ENCODE peak calls at places on chromosomes 11 and 22, in nine cellular contexts. One of them, this sample, is unnamed.
A peak's percentile ranks its signal among the peaks of the same experiment; 100 is the strongest.

GRCh38 chr11:10117709-10118341 is 176.2 kb downstream of the SBF2 start:
- DNase-seq in HepG2: peak; percentile 7
- DNase-seq in fibroblast of villous mesenchyme: peak; percentile 54
- DNase-seq in DMS 273 treated with DMSO at 0.1 percent for 48 hours: no peak
- DNase-seq in dermis blood vessel endothelial cell: peak; percentile 48
- DNase-seq in activated CD4-positive, alpha-beta T cell treated with anti-CD3 and anti-CD28 coated beads for 4 hours: no peak
- DNase-seq in AG08396: no peak
- DNase-seq in stimulated activated CD8-positive, alpha-beta memory T cell treated with anti-CD3 and anti-CD28 coated beads, Interleukin-4, amount 100 ng/mL, for 4 hours: no peak
- DNase-seq in COR-L47: no peak
- DNase-seq in this sample: no peak

GRCh38 chr11:30143098-30143705 is 87.6 kb upstream of the FSHB start:
- DNase-seq in dermis blood vessel endothelial cell: peak; percentile 63
- DNase-seq in fibroblast of villous mesenchyme: peak; percentile 5
- DNase-seq in AG08396: peak; percentile 18
- DNase-seq in HepG2: peak; percentile 25
- DNase-seq in activated CD4-positive, alpha-beta T cell treated with anti-CD3 and anti-CD28 coated beads for 4 hours: peak; percentile 1
- DNase-seq in COR-L47: peak; percentile 12
- DNase-seq in DMS 273 treated with DMSO at 0.1 percent for 48 hours: no peak
- DNase-seq in stimulated activated CD8-positive, alpha-beta memory T cell treated with anti-CD3 and anti-CD28 coated beads, Interleukin-4, amount 100 ng/mL, for 4 hours: no peak
- DNase-seq in this sample: peak; percentile 11

GRCh38 chr11:64602466-64603070 is 11.5 kb downstream of the SLC22A12 start:
- DNase-seq in stimulated activated CD8-positive, alpha-beta memory T cell treated with anti-CD3 and anti-CD28 coated beads, Interleukin-4, amount 100 ng/mL, for 4 hours: no peak
- DNase-seq in COR-L47: no peak
- DNase-seq in fibroblast of villous mesenchyme: no peak
- DNase-seq in HepG2: no peak
- DNase-seq in dermis blood vessel endothelial cell: no peak
- DNase-seq in DMS 273 treated with DMSO at 0.1 percent for 48 hours: no peak
- DNase-seq in activated CD4-positive, alpha-beta T cell treated with anti-CD3 and anti-CD28 coated beads for 4 hours: no peak
- DNase-seq in AG08396: no peak
- DNase-seq in this sample: no peak

GRCh38 chr11:70068950-70069349 is 9.2 kb upstream of the ANO1 start:
- DNase-seq in HepG2: no peak
- DNase-seq in COR-L47: no peak
- DNase-seq in activated CD4-positive, alpha-beta T cell treated with anti-CD3 and anti-CD28 coated beads for 4 hours: no peak
- DNase-seq in DMS 273 treated with DMSO at 0.1 percent for 48 hours: no peak
- DNase-seq in AG08396: no peak
- DNase-seq in fibroblast of villous mesenchyme: no peak
- DNase-seq in stimulated activated CD8-positive, alpha-beta memory T cell treated with anti-CD3 and anti-CD28 coated beads, Interleukin-4, amount 100 ng/mL, for 4 hours: no peak
- DNase-seq in dermis blood vessel endothelial cell: no peak
- DNase-seq in this sample: no peak

GRCh38 chr11:76318744-76319384 is 62.1 kb downstream of the THAP12 start:
- DNase-seq in DMS 273 treated with DMSO at 0.1 percent for 48 hours: no peak
- DNase-seq in dermis blood vessel endothelial cell: peak; percentile 89
- DNase-seq in COR-L47: peak; percentile 70
- DNase-seq in stimulated activated CD8-positive, alpha-beta memory T cell treated with anti-CD3 and anti-CD28 coated beads, Interleukin-4, amount 100 ng/mL, for 4 hours: peak; percentile 60
- DNase-seq in AG08396: peak; percentile 86
- DNase-seq in HepG2: peak; percentile 64
- DNase-seq in activated CD4-positive, alpha-beta T cell treated with anti-CD3 and anti-CD28 coated beads for 4 hours: peak; percentile 88
- DNase-seq in fibroblast of villous mesenchyme: peak; percentile 75
- DNase-seq in this sample: peak; percentile 84

GRCh38 chr11:11400635-11401232 is 47.7 kb upstream of the CSNK2A3 start:
- DNase-seq in HepG2: peak; percentile 12
- DNase-seq in stimulated activated CD8-positive, alpha-beta memory T cell treated with anti-CD3 and anti-CD28 coated beads, Interleukin-4, amount 100 ng/mL, for 4 hours: no peak
- DNase-seq in dermis blood vessel endothelial cell: peak; percentile 43
- DNase-seq in fibroblast of villous mesenchyme: no peak
- DNase-seq in activated CD4-positive, alpha-beta T cell treated with anti-CD3 and anti-CD28 coated beads for 4 hours: no peak
- DNase-seq in AG08396: no peak
- DNase-seq in COR-L47: no peak
- DNase-seq in DMS 273 treated with DMSO at 0.1 percent for 48 hours: no peak
- DNase-seq in this sample: no peak

GRCh38 chr22:49765951-49766350 is 61.7 kb downstream of the BRD1 start:
- DNase-seq in COR-L47: no peak
- DNase-seq in activated CD4-positive, alpha-beta T cell treated with anti-CD3 and anti-CD28 coated beads for 4 hours: no peak
- DNase-seq in HepG2: no peak
- DNase-seq in dermis blood vessel endothelial cell: no peak
- DNase-seq in AG08396: no peak
- DNase-seq in fibroblast of villous mesenchyme: no peak
- DNase-seq in DMS 273 treated with DMSO at 0.1 percent for 48 hours: no peak
- DNase-seq in stimulated activated CD8-positive, alpha-beta memory T cell treated with anti-CD3 and anti-CD28 coated beads, Interleukin-4, amount 100 ng/mL, for 4 hours: no peak
- DNase-seq in this sample: no peak

GRCh38 chr22:22037229-22037628 is 54.6 kb upstream of the TOP3B start:
- DNase-seq in dermis blood vessel endothelial cell: peak; percentile 51
- DNase-seq in AG08396: no peak
- DNase-seq in activated CD4-positive, alpha-beta T cell treated with anti-CD3 and anti-CD28 coated beads for 4 hours: no peak
- DNase-seq in DMS 273 treated with DMSO at 0.1 percent for 48 hours: no peak
- DNase-seq in COR-L47: no peak
- DNase-seq in stimulated activated CD8-positive, alpha-beta memory T cell treated with anti-CD3 and anti-CD28 coated beads, Interleukin-4, amount 100 ng/mL, for 4 hours: no peak
- DNase-seq in fibroblast of villous mesenchyme: no peak
- DNase-seq in HepG2: no peak
- DNase-seq in this sample: no peak

GRCh38 chr22:20256562-20257473 is 11.3 kb downstream of the RTN4R start:
- DNase-seq in DMS 273 treated with DMSO at 0.1 percent for 48 hours: no peak
- DNase-seq in COR-L47: no peak
- DNase-seq in activated CD4-positive, alpha-beta T cell treated with anti-CD3 and anti-CD28 coated beads for 4 hours: no peak
- DNase-seq in dermis blood vessel endothelial cell: no peak
- DNase-seq in AG08396: no peak
- DNase-seq in stimulated activated CD8-positive, alpha-beta memory T cell treated with anti-CD3 and anti-CD28 coated beads, Interleukin-4, amount 100 ng/mL, for 4 hours: no peak
- DNase-seq in fibroblast of villous mesenchyme: no peak
- DNase-seq in HepG2: no peak
- DNase-seq in this sample: no peak

GRCh38 chr11:67031791-67032561 is 9.0 kb downstream of the SYT12 start:
- DNase-seq in COR-L47: no peak
- DNase-seq in DMS 273 treated with DMSO at 0.1 percent for 48 hours: no peak
- DNase-seq in HepG2: no peak
- DNase-seq in activated CD4-positive, alpha-beta T cell treated with anti-CD3 and anti-CD28 coated beads for 4 hours: no peak
- DNase-seq in dermis blood vessel endothelial cell: no peak
- DNase-seq in fibroblast of villous mesenchyme: peak; percentile 59
- DNase-seq in stimulated activated CD8-positive, alpha-beta memory T cell treated with anti-CD3 and anti-CD28 coated beads, Interleukin-4, amount 100 ng/mL, for 4 hours: no peak
- DNase-seq in AG08396: no peak
- DNase-seq in this sample: no peak

GRCh38 chr11:75270896-75271415 is 30.4 kb downstream of the TPBGL start:
- DNase-seq in COR-L47: peak; percentile 7
- DNase-seq in HepG2: no peak
- DNase-seq in activated CD4-positive, alpha-beta T cell treated with anti-CD3 and anti-CD28 coated beads for 4 hours: peak; percentile 27
- DNase-seq in AG08396: peak; percentile 44
- DNase-seq in DMS 273 treated with DMSO at 0.1 percent for 48 hours: no peak
- DNase-seq in dermis blood vessel endothelial cell: peak; percentile 26
- DNase-seq in stimulated activated CD8-positive, alpha-beta memory T cell treated with anti-CD3 and anti-CD28 coated beads, Interleukin-4, amount 100 ng/mL, for 4 hours: no peak
- DNase-seq in fibroblast of villous mesenchyme: peak; percentile 20
- DNase-seq in this sample: no peak

GRCh38 chr22:44611880-44612496 is 90.0 kb upstream of the PRR5 start:
- DNase-seq in HepG2: no peak
- DNase-seq in activated CD4-positive, alpha-beta T cell treated with anti-CD3 and anti-CD28 coated beads for 4 hours: no peak
- DNase-seq in dermis blood vessel endothelial cell: no peak
- DNase-seq in stimulated activated CD8-positive, alpha-beta memory T cell treated with anti-CD3 and anti-CD28 coated beads, Interleukin-4, amount 100 ng/mL, for 4 hours: no peak
- DNase-seq in DMS 273 treated with DMSO at 0.1 percent for 48 hours: no peak
- DNase-seq in fibroblast of villous mesenchyme: no peak
- DNase-seq in AG08396: no peak
- DNase-seq in COR-L47: no peak
- DNase-seq in this sample: no peak

GRCh38 chr11:12552677-12553076 is 121.5 kb upstream of the TEAD1 start:
- DNase-seq in dermis blood vessel endothelial cell: no peak
- DNase-seq in HepG2: no peak
- DNase-seq in stimulated activated CD8-positive, alpha-beta memory T cell treated with anti-CD3 and anti-CD28 coated beads, Interleukin-4, amount 100 ng/mL, for 4 hours: no peak
- DNase-seq in COR-L47: no peak
- DNase-seq in DMS 273 treated with DMSO at 0.1 percent for 48 hours: no peak
- DNase-seq in AG08396: peak; percentile 57
- DNase-seq in fibroblast of villous mesenchyme: peak; percentile 83
- DNase-seq in activated CD4-positive, alpha-beta T cell treated with anti-CD3 and anti-CD28 coated beads for 4 hours: no peak
- DNase-seq in this sample: no peak

GRCh38 chr22:19806213-19807160 is 45.9 kb downstream of the TBX1 start:
- DNase-seq in dermis blood vessel endothelial cell: peak; percentile 55
- DNase-seq in fibroblast of villous mesenchyme: no peak
- DNase-seq in HepG2: no peak
- DNase-seq in COR-L47: peak; percentile 65
- DNase-seq in stimulated activated CD8-positive, alpha-beta memory T cell treated with anti-CD3 and anti-CD28 coated beads, Interleukin-4, amount 100 ng/mL, for 4 hours: no peak
- DNase-seq in activated CD4-positive, alpha-beta T cell treated with anti-CD3 and anti-CD28 coated beads for 4 hours: no peak
- DNase-seq in AG08396: no peak
- DNase-seq in DMS 273 treated with DMSO at 0.1 percent for 48 hours: no peak
- DNase-seq in this sample: no peak

GRCh38 chr11:6812391-6813005 is 13.0 kb upstream of the OR6A2 start:
- DNase-seq in DMS 273 treated with DMSO at 0.1 percent for 48 hours: no peak
- DNase-seq in HepG2: peak; percentile 48
- DNase-seq in AG08396: peak; percentile 43
- DNase-seq in activated CD4-positive, alpha-beta T cell treated with anti-CD3 and anti-CD28 coated beads for 4 hours: peak; percentile 38
- DNase-seq in COR-L47: peak; percentile 14
- DNase-seq in stimulated activated CD8-positive, alpha-beta memory T cell treated with anti-CD3 and anti-CD28 coated beads, Interleukin-4, amount 100 ng/mL, for 4 hours: no peak
- DNase-seq in fibroblast of villous mesenchyme: peak; percentile 33
- DNase-seq in dermis blood vessel endothelial cell: peak; percentile 68
- DNase-seq in this sample: peak; percentile 43

GRCh38 chr11:2077061-2077802 is 62.0 kb downstream of the IGF2 start:
- DNase-seq in stimulated activated CD8-positive, alpha-beta memory T cell treated with anti-CD3 and anti-CD28 coated beads, Interleukin-4, amount 100 ng/mL, for 4 hours: no peak
- DNase-seq in dermis blood vessel endothelial cell: peak; percentile 63
- DNase-seq in activated CD4-positive, alpha-beta T cell treated with anti-CD3 and anti-CD28 coated beads for 4 hours: no peak
- DNase-seq in COR-L47: no peak
- DNase-seq in DMS 273 treated with DMSO at 0.1 percent for 48 hours: no peak
- DNase-seq in AG08396: peak; percentile 65
- DNase-seq in HepG2: peak; percentile 55
- DNase-seq in fibroblast of villous mesenchyme: peak; percentile 63
- DNase-seq in this sample: no peak

GRCh38 chr11:61333638-61334433 is 808 bp downstream of the TKFC start:
- DNase-seq in DMS 273 treated with DMSO at 0.1 percent for 48 hours: no peak
- DNase-seq in HepG2: no peak
- DNase-seq in stimulated activated CD8-positive, alpha-beta memory T cell treated with anti-CD3 and anti-CD28 coated beads, Interleukin-4, amount 100 ng/mL, for 4 hours: no peak
- DNase-seq in AG08396: no peak
- DNase-seq in dermis blood vessel endothelial cell: no peak
- DNase-seq in fibroblast of villous mesenchyme: no peak
- DNase-seq in activated CD4-positive, alpha-beta T cell treated with anti-CD3 and anti-CD28 coated beads for 4 hours: no peak
- DNase-seq in COR-L47: no peak
- DNase-seq in this sample: no peak

GRCh38 chr11:68038226-68038717 is 553 bp upstream of the TCIRG1 start:
- DNase-seq in COR-L47: no peak
- DNase-seq in dermis blood vessel endothelial cell: no peak
- DNase-seq in DMS 273 treated with DMSO at 0.1 percent for 48 hours: no peak
- DNase-seq in stimulated activated CD8-positive, alpha-beta memory T cell treated with anti-CD3 and anti-CD28 coated beads, Interleukin-4, amount 100 ng/mL, for 4 hours: no peak
- DNase-seq in HepG2: peak; percentile 93
- DNase-seq in AG08396: no peak
- DNase-seq in fibroblast of villous mesenchyme: no peak
- DNase-seq in activated CD4-positive, alpha-beta T cell treated with anti-CD3 and anti-CD28 coated beads for 4 hours: no peak
- DNase-seq in this sample: peak; percentile 48

GRCh38 chr11:95443386-95443785 is 212.4 kb upstream of the SESN3 start:
- DNase-seq in activated CD4-positive, alpha-beta T cell treated with anti-CD3 and anti-CD28 coated beads for 4 hours: peak; percentile 31
- DNase-seq in stimulated activated CD8-positive, alpha-beta memory T cell treated with anti-CD3 and anti-CD28 coated beads, Interleukin-4, amount 100 ng/mL, for 4 hours: no peak
- DNase-seq in dermis blood vessel endothelial cell: no peak
- DNase-seq in AG08396: no peak
- DNase-seq in COR-L47: no peak
- DNase-seq in HepG2: peak; percentile 5
- DNase-seq in fibroblast of villous mesenchyme: no peak
- DNase-seq in DMS 273 treated with DMSO at 0.1 percent for 48 hours: no peak
- DNase-seq in this sample: no peak

GRCh38 chr22:40498454-40499186 is 128.2 kb downstream of the SGSM3 start:
- DNase-seq in HepG2: peak; percentile 99
- DNase-seq in fibroblast of villous mesenchyme: peak; percentile 90
- DNase-seq in DMS 273 treated with DMSO at 0.1 percent for 48 hours: no peak
- DNase-seq in stimulated activated CD8-positive, alpha-beta memory T cell treated with anti-CD3 and anti-CD28 coated beads, Interleukin-4, amount 100 ng/mL, for 4 hours: no peak
- DNase-seq in COR-L47: peak; percentile 5
- DNase-seq in AG08396: peak; percentile 75
- DNase-seq in dermis blood vessel endothelial cell: peak; percentile 28
- DNase-seq in activated CD4-positive, alpha-beta T cell treated with anti-CD3 and anti-CD28 coated beads for 4 hours: no peak
- DNase-seq in this sample: no peak

GRCh38 chr22:23187871-23188700 is 7.8 kb downstream of the BCR start:
- DNase-seq in dermis blood vessel endothelial cell: peak; percentile 66
- DNase-seq in fibroblast of villous mesenchyme: peak; percentile 30
- DNase-seq in activated CD4-positive, alpha-beta T cell treated with anti-CD3 and anti-CD28 coated beads for 4 hours: no peak
- DNase-seq in DMS 273 treated with DMSO at 0.1 percent for 48 hours: no peak
- DNase-seq in AG08396: no peak
- DNase-seq in stimulated activated CD8-positive, alpha-beta memory T cell treated with anti-CD3 and anti-CD28 coated beads, Interleukin-4, amount 100 ng/mL, for 4 hours: no peak
- DNase-seq in COR-L47: no peak
- DNase-seq in HepG2: no peak
- DNase-seq in this sample: no peak

GRCh38 chr11:96426356-96427103 is 36.7 kb downstream of the JRKL start:
- DNase-seq in AG08396: peak; percentile 24
- DNase-seq in stimulated activated CD8-positive, alpha-beta memory T cell treated with anti-CD3 and anti-CD28 coated beads, Interleukin-4, amount 100 ng/mL, for 4 hours: no peak
- DNase-seq in fibroblast of villous mesenchyme: peak; percentile 64
- DNase-seq in COR-L47: peak; percentile 23
- DNase-seq in DMS 273 treated with DMSO at 0.1 percent for 48 hours: no peak
- DNase-seq in dermis blood vessel endothelial cell: peak; percentile 69
- DNase-seq in activated CD4-positive, alpha-beta T cell treated with anti-CD3 and anti-CD28 coated beads for 4 hours: peak; percentile 4
- DNase-seq in HepG2: peak; percentile 27
- DNase-seq in this sample: no peak

GRCh38 chr11:89660234-89660633 is 49.9 kb upstream of the TRIM77 start:
- DNase-seq in COR-L47: no peak
- DNase-seq in fibroblast of villous mesenchyme: no peak
- DNase-seq in HepG2: peak; percentile 7
- DNase-seq in DMS 273 treated with DMSO at 0.1 percent for 48 hours: no peak
- DNase-seq in dermis blood vessel endothelial cell: no peak
- DNase-seq in activated CD4-positive, alpha-beta T cell treated with anti-CD3 and anti-CD28 coated beads for 4 hours: no peak
- DNase-seq in stimulated activated CD8-positive, alpha-beta memory T cell treated with anti-CD3 and anti-CD28 coated beads, Interleukin-4, amount 100 ng/mL, for 4 hours: no peak
- DNase-seq in AG08396: no peak
- DNase-seq in this sample: no peak

GRCh38 chr11:36361901-36362391 is 65.9 kb downstream of the PRR5L start:
- DNase-seq in dermis blood vessel endothelial cell: peak; percentile 20
- DNase-seq in activated CD4-positive, alpha-beta T cell treated with anti-CD3 and anti-CD28 coated beads for 4 hours: no peak
- DNase-seq in fibroblast of villous mesenchyme: peak; percentile 88
- DNase-seq in DMS 273 treated with DMSO at 0.1 percent for 48 hours: no peak
- DNase-seq in COR-L47: no peak
- DNase-seq in stimulated activated CD8-positive, alpha-beta memory T cell treated with anti-CD3 and anti-CD28 coated beads, Interleukin-4, amount 100 ng/mL, for 4 hours: no peak
- DNase-seq in AG08396: peak; percentile 70
- DNase-seq in HepG2: no peak
- DNase-seq in this sample: no peak

This sample was measured in NCI-H774.